ENCODE peak calls at places on chromosomes 2 and 18, in nine cellular contexts. O is fibroblast of lung; C is endodermal cell; G is WERI-Rb-1; U is CD8-positive, alpha-beta memory T cell; J is IMR-90; V is right lobe of liver; P is endothelial cell of umbilical vein; B is MG63. E is an unnamed sample.

GRCh38 chr2:120472031-120472430 is 126.1 kb downstream of the INHBB start:
- DNase-seq in O (no peak), C (no peak), G (no peak), U (no peak), J (no peak), V (no peak), P (no peak), B (no peak), E (no peak)

GRCh38 chr2:171404258-171404657 is 29.5 kb downstream of the METTL8 start:
- DNase-seq in O (peak), C (no peak), G (peak), U (no peak), J (peak), V (no peak), P (peak), B (peak), E (no peak)

GRCh38 chr2:23246992-23247683 is 137.8 kb upstream of the KLHL29 start:
- DNase-seq in O (no peak), C (no peak), G (no peak), U (no peak), J (no peak), V (peak), P (no peak), B (no peak), E (no peak)

GRCh38 chr18:63309422-63309821 is 10.1 kb downstream of the BCL2 start:
- DNase-seq in O (no peak), C (no peak), G (no peak), U (peak), J (no peak), V (no peak), P (no peak), B (no peak), E (no peak)

GRCh38 chr18:6917082-6917481 is 187.6 kb downstream of the ARHGAP28 start:
- DNase-seq in O (no peak), C (peak), G (no peak), U (no peak), J (peak), V (no peak), P (no peak), B (no peak), E (no peak)

GRCh38 chr2:208227581-208228232 is 27.2 kb downstream of the IDH1 start:
- DNase-seq in O (no peak), C (no peak), G (no peak), U (no peak), J (no peak), V (no peak), P (no peak), B (no peak), E (no peak)

GRCh38 chr2:23685201-23685600 is 241.7 kb downstream of the ATAD2B start:
- DNase-seq in O (no peak), C (no peak), G (peak), U (no peak), J (no peak), V (no peak), P (no peak), B (no peak), E (no peak)

GRCh38 chr2:190789074-190790004 is 91.3 kb upstream of the GLS start:
- DNase-seq in O (no peak), C (no peak), G (peak), U (no peak), J (no peak), V (no peak), P (peak), B (no peak), E (no peak)

GRCh38 chr2:183950673-183951072 is 647.7 kb upstream of the ZNF804A start:
- DNase-seq in O (peak), C (no peak), G (no peak), U (no peak), J (no peak), V (no peak), P (no peak), B (peak), E (no peak)

GRCh38 chr2:109066501-109066900 is 62.5 kb upstream of the SH3RF3 start:
- DNase-seq in O (no peak), C (no peak), G (peak), U (no peak), J (no peak), V (no peak), P (no peak), B (no peak), E (no peak)

GRCh38 chr2:69188174-69188900 is 175.4 kb downstream of the ANTXR1 start:
- DNase-seq in O (no peak), C (no peak), G (no peak), U (no peak), J (no peak), V (no peak), P (no peak), B (no peak), E (no peak)

GRCh38 chr2:118032169-118033013 is 18.5 kb upstream of the CCDC93 start:
- DNase-seq in O (peak), C (peak), G (peak), U (peak), J (peak), V (peak), P (peak), B (no peak), E (no peak)

GRCh38 chr2:57882895-57883515 is 163.6 kb upstream of the VRK2 start:
- DNase-seq in O (no peak), C (no peak), G (no peak), U (no peak), J (no peak), V (no peak), P (no peak), B (peak), E (no peak)

GRCh38 chr2:115833196-115833595 is 1390.8 kb downstream of the DPP10 start:
- DNase-seq in O (no peak), C (no peak), G (no peak), U (no peak), J (no peak), V (no peak), P (no peak), B (no peak), E (no peak)

GRCh38 chr2:67727623-67728022 is 330.5 kb downstream of the ETAA1 start:
- DNase-seq in O (no peak), C (no peak), G (no peak), U (no peak), J (no peak), V (no peak), P (no peak), B (no peak), E (no peak)

GRCh38 chr18:57801379-57802165 is 1.5 kb downstream of the ATP8B1 start:
- DNase-seq in O (peak), C (peak), G (peak), U (no peak), J (no peak), V (no peak), P (peak), B (no peak), E (no peak)

GRCh38 chr18:50009772-50010171 is 185.2 kb downstream of the MYO5B start:
- DNase-seq in O (peak), C (peak), G (peak), U (peak), J (peak), V (peak), P (peak), B (peak), E (no peak)

GRCh38 chr18:13022644-13023043 is 31.5 kb downstream of the CEP192 start:
- DNase-seq in O (no peak), C (no peak), G (no peak), U (no peak), J (no peak), V (no peak), P (no peak), B (no peak), E (no peak)

GRCh38 chr2:156327835-156328401 is 4.6 kb downstream of the NR4A2 start:
- DNase-seq in O (no peak), C (no peak), G (no peak), U (no peak), J (no peak), V (no peak), P (no peak), B (no peak), E (no peak)

GRCh38 chr2:22020101-22020742 is 896.5 kb downstream of the TDRD15 start:
- DNase-seq in O (no peak), C (peak), G (no peak), U (no peak), J (peak), V (no peak), P (no peak), B (no peak), E (no peak)

GRCh38 chr2:54724560-54725342 is 1.3 kb downstream of the EML6 start:
- DNase-seq in O (peak), C (peak), G (peak), U (peak), J (no peak), V (peak), P (no peak), B (peak), E (no peak)

GRCh38 chr2:159798376-159798724 is 342 bp upstream of the CD302 start:
- DNase-seq in O (no peak), C (no peak), G (peak), U (no peak), J (no peak), V (no peak), P (no peak), B (no peak), E (no peak)

GRCh38 chr2:159801925-159802324 is 3.9 kb upstream of the CD302 start:
- DNase-seq in O (no peak), C (no peak), G (no peak), U (no peak), J (no peak), V (no peak), P (no peak), B (no peak), E (no peak)

GRCh38 chr2:159799833-159800232 is 1.8 kb upstream of the CD302 start:
- DNase-seq in O (no peak), C (no peak), G (no peak), U (no peak), J (no peak), V (no peak), P (no peak), B (no peak), E (no peak)

GRCh38 chr2:159795781-159796667 is 2.0 kb downstream of the CD302 start:
- DNase-seq in O (peak), C (no peak), G (no peak), U (no peak), J (no peak), V (no peak), P (peak), B (no peak), E (no peak)

GRCh38 chr2:159797468-159798375 is at the start of gene CD302:
- DNase-seq in O (peak), C (peak), G (peak), U (no peak), J (peak), V (peak), P (peak), B (peak), E (no peak)
- H3K4me3 ChIP-seq in O (peak), C (peak), G (peak), U (peak), J (peak), V (peak), P (peak), B (peak), E (peak)

GRCh38 chr18:46071894-46072867 is at the start of gene PSTPIP2:
- DNase-seq in O (peak), C (peak), G (peak), U (peak), J (peak), V (peak), P (peak), B (peak), E (no peak)

GRCh38 chr18:46070232-46070631 is 1.8 kb downstream of the PSTPIP2 start:
- DNase-seq in O (no peak), C (no peak), G (no peak), U (no peak), J (no peak), V (no peak), P (no peak), B (no peak), E (no peak)

GRCh38 chr18:46070683-46071614 is 1.1 kb downstream of the PSTPIP2 start:
- DNase-seq in O (no peak), C (no peak), G (no peak), U (no peak), J (no peak), V (no peak), P (no peak), B (no peak), E (no peak)

GRCh38 chr18:46072959-46073358 is 899 bp upstream of the PSTPIP2 start:
- DNase-seq in O (no peak), C (no peak), G (no peak), U (no peak), J (no peak), V (no peak), P (no peak), B (no peak), E (no peak)

DNA sequence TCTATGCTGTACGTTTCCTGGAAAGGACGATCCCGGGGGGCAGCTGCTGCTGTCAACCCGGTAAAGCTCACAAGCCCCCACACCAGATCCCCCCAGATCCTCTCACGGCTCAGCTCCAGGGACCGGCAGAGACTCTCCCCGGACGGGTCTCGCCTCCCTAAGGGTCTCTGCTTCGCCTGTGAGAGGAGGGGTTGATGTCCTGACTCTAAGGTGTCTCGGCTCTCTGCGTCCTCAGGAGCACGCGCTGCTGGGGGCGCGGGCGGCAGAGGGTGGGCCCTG is 506 bp downstream of the PSTPIP2 start:
- DNase-seq in O (no peak), C (peak), G (no peak), U (no peak), J (no peak), V (no peak), P (no peak), B (no peak), E (no peak)
- H3K4me3 ChIP-seq in O (peak), C (peak), G (peak), U (peak), J (peak), V (peak), P (peak), B (peak), E (peak)

DNA sequence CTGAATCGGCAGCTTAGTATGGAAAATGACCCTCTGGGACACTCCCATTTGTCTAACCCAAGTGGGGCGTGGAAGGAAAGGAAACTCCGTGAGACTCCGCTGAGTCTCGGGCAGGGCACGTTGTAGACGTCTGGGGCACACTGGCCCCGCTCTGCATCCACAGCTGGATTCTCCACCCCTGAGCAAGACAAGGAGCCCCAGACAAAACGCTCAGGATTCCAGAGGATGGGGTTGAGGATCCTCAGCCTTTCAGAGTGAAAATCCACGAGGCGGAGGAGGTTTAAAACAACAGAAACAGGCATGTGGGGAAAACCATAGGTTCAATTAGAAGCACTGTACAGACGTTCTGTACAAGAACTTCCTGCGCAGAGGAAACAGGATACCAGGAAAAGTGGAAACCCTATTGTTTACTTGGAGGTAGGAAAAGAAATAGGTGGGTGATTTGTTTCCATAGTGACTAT is 124.9 kb upstream of the ZNF236 start:
- DNase-seq in O (peak), C (no peak), G (no peak), U (no peak), J (peak), V (no peak), P (peak), B (peak), E (no peak)
- H3K4me3 ChIP-seq in O (no peak), C (no peak), G (no peak), U (no peak), J (no peak), V (no peak), P (peak), B (no peak), E (no peak)

GRCh38 chr2:98911376-98912154 is 24.5 kb downstream of the CRACDL start:
- DNase-seq in O (peak), C (peak), G (no peak), U (no peak), J (peak), V (no peak), P (no peak), B (no peak), E (no peak)

GRCh38 chr2:98908909-98909308 is 27.1 kb downstream of the CRACDL start:
- DNase-seq in O (peak), C (peak), G (no peak), U (no peak), J (peak), V (no peak), P (no peak), B (no peak), E (no peak)

GRCh38 chr2:98909381-98910211 is 26.4 kb downstream of the CRACDL start:
- DNase-seq in O (peak), C (peak), G (peak), U (no peak), J (peak), V (no peak), P (peak), B (peak), E (peak)

GRCh38 chr2:98911126-98911375 is 25.0 kb downstream of the CRACDL start:
- DNase-seq in O (no peak), C (no peak), G (no peak), U (no peak), J (no peak), V (no peak), P (no peak), B (no peak), E (no peak)

GRCh38 chr2:98910349-98911125 is 25.5 kb downstream of the CRACDL start:
- DNase-seq in O (no peak), C (peak), G (no peak), U (no peak), J (no peak), V (no peak), P (no peak), B (no peak), E (no peak)
- H3K4me3 ChIP-seq in O (no peak), C (no peak), G (no peak), U (no peak), J (no peak), V (no peak), P (no peak), B (no peak), E (no peak)

GRCh38 chr2:76567478-76567877 is 856.8 kb upstream of the GCFC2 start:
- DNase-seq in O (no peak), C (no peak), G (no peak), U (no peak), J (no peak), V (no peak), P (no peak), B (no peak), E (no peak)

GRCh38 chr2:76569819-76570218 is 859.1 kb upstream of the GCFC2 start:
- DNase-seq in O (no peak), C (no peak), G (no peak), U (no peak), J (no peak), V (no peak), P (no peak), B (no peak), E (no peak)

DNA sequence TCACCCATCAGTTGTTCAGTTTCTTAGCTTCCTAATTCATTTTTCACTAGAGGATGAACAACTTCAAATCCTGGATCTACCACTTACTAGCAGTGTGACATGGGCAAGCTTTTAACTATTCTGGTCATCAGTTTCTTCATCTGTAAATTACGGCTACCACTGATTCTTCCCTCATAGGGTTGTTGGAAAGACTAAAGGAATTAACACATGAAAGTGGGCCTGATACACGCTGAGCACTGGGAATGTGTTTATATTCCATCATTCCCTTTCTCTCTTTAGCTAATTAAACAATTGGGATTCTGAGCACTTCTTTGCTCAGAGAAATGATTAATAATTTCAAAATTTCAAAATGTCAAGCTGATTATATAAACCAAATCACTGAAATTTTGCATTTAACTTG is 862.3 kb upstream of the GCFC2 start:
- DNase-seq in O (no peak), C (no peak), G (no peak), U (no peak), J (no peak), V (no peak), P (no peak), B (no peak), E (no peak)
- H3K4me3 ChIP-seq in O (no peak), C (no peak), G (no peak), U (no peak), J (no peak), V (no peak), P (no peak), B (no peak), E (no peak)

DNA sequence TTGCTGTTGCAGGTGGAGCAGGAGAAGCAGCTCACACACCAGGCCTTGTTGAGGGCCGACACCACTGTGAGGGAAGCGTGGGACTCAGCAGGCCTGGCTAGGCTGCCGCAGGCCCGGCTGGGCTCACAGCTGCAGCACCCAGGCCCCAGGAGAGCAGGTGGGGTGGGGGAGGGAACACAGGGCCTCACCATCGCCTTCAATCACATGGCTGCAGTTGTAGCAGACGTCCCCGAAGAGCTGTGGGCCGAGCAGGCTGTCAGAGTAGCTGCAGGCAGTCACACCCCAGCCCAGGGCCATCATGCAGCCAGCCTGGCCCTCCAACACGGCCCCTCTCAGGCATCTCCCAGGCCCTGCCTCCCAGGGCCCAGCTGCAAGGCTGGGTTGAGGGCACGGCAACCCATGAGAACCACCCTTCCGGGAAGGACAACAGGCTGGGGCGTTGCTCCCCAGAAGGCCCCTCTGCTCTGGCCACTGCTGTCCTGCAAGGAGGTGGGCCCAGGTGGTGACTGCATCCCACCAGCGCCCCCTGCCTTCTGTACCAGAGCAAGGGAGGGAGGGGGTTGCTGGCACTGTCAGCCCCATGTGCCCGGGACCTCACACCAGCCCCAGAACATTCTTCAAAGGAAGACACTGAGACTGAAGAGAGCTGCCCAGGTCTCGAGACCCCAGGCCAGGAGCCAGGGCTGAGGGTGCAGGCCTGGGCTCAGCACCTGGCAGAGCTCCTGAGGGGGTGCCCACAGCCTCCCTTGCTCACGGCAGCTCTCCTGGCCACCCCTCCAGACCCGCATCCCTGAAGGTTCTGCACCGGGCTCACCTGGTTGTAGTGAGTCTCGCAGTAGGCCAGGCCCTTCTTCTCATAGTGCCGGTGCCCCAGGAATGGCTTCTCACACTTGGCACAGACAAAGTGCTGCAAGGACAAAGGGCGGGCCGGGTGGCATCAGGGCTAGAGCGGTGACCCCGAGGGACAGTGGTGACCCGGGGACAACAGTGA is 5.6 kb upstream of the GPR17 start:
- DNase-seq in O (no peak), C (peak), G (peak), U (no peak), J (no peak), V (no peak), P (no peak), B (no peak), E (no peak)
- H3K4me3 ChIP-seq in O (no peak), C (no peak), G (no peak), U (peak), J (no peak), V (no peak), P (no peak), B (no peak), E (no peak)